ENCODE peak calls at places on chromosomes 7 and 10, in five cellular contexts. O is OCI-LY7, A is IMR-90, H is psoas muscle, S is uterus. X is an unnamed sample.

GRCh38 chr7:131197920-131198610 is 129.6 kb upstream of the MKLN1 start:
- DNase-seq in S (no peak), H (no peak), A (peak; percentile 44), O (no peak), X (no peak)

GRCh38 chr10:131816941-131817700 is 83.7 kb upstream of the PPP2R2D start:
- DNase-seq in H (no peak), S (no peak), A (no peak), O (no peak), X (no peak)

GRCh38 chr10:77306666-77307065 is 330.9 kb downstream of the KCNMA1 start:
- DNase-seq in H (no peak), A (no peak), O (no peak), S (no peak), X (no peak)

GRCh38 chr7:6027806-6028365 is 3.3 kb upstream of the ANKRD61 start:
- DNase-seq in S (no peak), O (no peak), H (no peak), A (no peak), X (no peak)

GRCh38 chr10:133565441-133566294 is at the start of gene SYCE1:
- DNase-seq in H (peak; percentile 30), S (no peak), A (no peak), O (no peak), X (no peak)

GRCh38 chr10:46297406-46298204 is 10.8 kb downstream of the ANTXRL start:
- DNase-seq in H (no peak), S (no peak), A (no peak), O (no peak), X (no peak)

GRCh38 chr10:44382131-44382858 is 2.6 kb downstream of the CXCL12 start:
- DNase-seq in A (no peak), O (no peak), H (peak; percentile 28), S (no peak), X (no peak)

GRCh38 chr7:93544686-93545085 is 29.8 kb downstream of the CALCR start:
- DNase-seq in S (no peak), O (no peak), H (no peak), A (no peak), X (no peak)

GRCh38 chr7:15581352-15581951 is 19.6 kb upstream of the AGMO start:
- DNase-seq in H (no peak), S (no peak), A (no peak), O (no peak), X (no peak)

GRCh38 chr7:44286182-44286617 is 39.2 kb downstream of the CAMK2B start:
- DNase-seq in A (no peak), S (peak; percentile 3), H (peak; percentile 51), O (no peak), X (no peak)

GRCh38 chr10:44932338-44933116 is 21.4 kb downstream of the TMEM72 start:
- DNase-seq in S (peak; percentile 88), H (peak; percentile 93), O (peak; percentile 90), A (peak; percentile 81), X (peak; percentile 97)

GRCh38 chr10:103765168-103765567 is 90.2 kb downstream of the SH3PXD2A start:
- DNase-seq in H (no peak), A (peak; percentile 92), O (no peak), S (no peak), X (no peak)

GRCh38 chr7:141358376-141358775 is 192.8 kb upstream of the AGK start:
- DNase-seq in O (no peak), H (no peak), A (no peak), S (no peak), X (no peak)

GRCh38 chr7:44185729-44186128 is 3.5 kb downstream of the GCK start:
- DNase-seq in O (no peak), A (no peak), S (no peak), H (no peak), X (no peak)

GRCh38 chr7:155534691-155535090 is 11.7 kb downstream of the CNPY1 start:
- DNase-seq in A (no peak), S (no peak), H (no peak), O (no peak), X (no peak)

GRCh38 chr10:89869180-89869579 is 167.8 kb downstream of the KIF20B start:
- DNase-seq in H (no peak), S (no peak), O (no peak), A (no peak), X (no peak)

GRCh38 chr7:43906327-43907010 is at the start of gene URGCP:
- DNase-seq in S (peak; percentile 25), H (peak; percentile 59), A (peak; percentile 20), O (no peak), X (peak; percentile 57)

GRCh38 chr7:30660331-30661255 is 21.7 kb downstream of the CRHR2 start:
- DNase-seq in A (no peak), H (no peak), O (no peak), S (no peak), X (no peak)

GRCh38 chr7:80498481-80499349 is 13.1 kb downstream of the GNAT3 start:
- DNase-seq in A (peak; percentile 71), O (no peak), H (no peak), S (no peak), X (no peak)

GRCh38 chr10:78656815-78657621 is 411.7 kb upstream of the ZMIZ1 start:
- DNase-seq in S (peak; percentile 57), H (no peak), O (no peak), A (no peak), X (no peak)

GRCh38 chr10:58347967-58348366 is 13.2 kb downstream of the UBE2D1 start:
- DNase-seq in A (no peak), O (no peak), S (no peak), H (no peak), X (no peak)

GRCh38 chr7:51340029-51340838 is 23.6 kb upstream of the COBL start:
- DNase-seq in O (no peak), A (no peak), S (no peak), H (no peak), X (no peak)

GRCh38 chr7:23422384-23422783 is 47.9 kb downstream of the IGF2BP3 start:
- DNase-seq in A (no peak), O (no peak), S (no peak), H (no peak), X (no peak)

GRCh38 chr10:79047875-79048638 is 20.7 kb upstream of the ZMIZ1 start:
- DNase-seq in O (no peak), H (peak; percentile 25), A (no peak), S (peak; percentile 13), X (peak; percentile 49)

GRCh38 chr7:106012935-106013439 is 49.9 kb downstream of the CDHR3 start:
- DNase-seq in S (no peak), H (no peak), A (peak; percentile 93), O (no peak), X (no peak)

GRCh38 chr7:7793249-7793648 is 74.8 kb upstream of the RPA3 start:
- DNase-seq in A (no peak), S (no peak), O (no peak), H (no peak), X (no peak)

DNA sequence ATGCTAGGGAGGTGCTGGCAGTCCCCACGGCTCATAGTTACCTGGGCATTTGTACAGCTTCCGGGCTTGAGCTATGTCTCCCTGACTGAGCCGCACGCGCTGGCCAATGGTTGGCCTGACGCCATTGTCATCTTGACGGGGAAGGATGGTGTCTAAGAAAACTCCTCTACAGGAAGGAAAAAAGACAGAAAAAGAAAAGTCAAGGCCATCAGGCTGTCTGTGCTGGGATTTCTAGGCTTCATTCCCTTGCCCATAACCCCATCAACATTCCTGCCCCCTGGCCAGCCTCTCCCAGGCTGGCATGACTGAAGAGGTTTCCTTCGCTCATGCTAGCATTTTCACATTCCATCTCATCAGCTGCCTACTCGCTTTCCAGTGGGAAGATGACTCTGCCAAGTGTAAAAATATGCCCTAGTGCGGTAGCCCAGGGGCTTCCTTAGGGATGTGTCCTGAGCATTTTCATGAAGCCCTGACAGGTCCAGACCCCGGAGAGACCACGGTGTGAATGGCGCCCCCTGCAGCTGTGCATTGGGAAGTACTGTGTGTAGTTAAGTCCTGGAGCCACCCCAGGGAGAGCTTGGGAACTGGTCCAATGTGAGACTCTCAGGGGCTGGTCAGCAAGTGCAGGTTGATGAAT is 54.5 kb upstream of the OPALIN start:
- DNase-seq in S (no peak), A (no peak), H (peak; percentile 26), O (no peak), X (peak; percentile 24)
- TF ChIP-seq CTCF in S (no peak), A (no peak), H (peak; percentile 15), O (peak; percentile 63), X (peak; percentile 49)

DNA sequence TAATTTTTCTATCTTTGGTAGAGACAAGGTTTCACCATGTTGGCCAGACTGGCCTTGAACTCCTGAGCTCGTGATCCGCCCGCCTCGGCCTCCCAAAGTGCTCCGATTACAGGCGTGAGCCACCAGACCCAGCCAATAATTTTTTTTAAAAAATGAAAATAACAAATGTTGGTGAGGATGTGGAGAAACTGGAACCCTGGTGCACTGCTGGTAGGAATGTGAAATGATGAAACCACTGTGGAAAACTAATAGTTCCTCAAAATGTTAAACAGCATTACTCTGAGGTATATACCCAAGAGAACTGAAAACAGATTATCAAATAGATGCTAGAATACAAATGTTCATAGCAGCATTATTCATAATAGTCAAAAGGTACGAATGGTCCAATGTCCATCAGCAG is 23.0 kb upstream of the YWHAG start:
- DNase-seq in H (no peak), O (no peak), A (no peak), S (no peak), X (no peak)
- TF ChIP-seq CTCF in H (no peak), O (no peak), A (peak; percentile 12), S (no peak), X (no peak)

GRCh38 chr7:149071641-149072437 is 18.7 kb downstream of the ZNF786 start:
- DNase-seq in S (no peak), H (peak; percentile 27), A (peak; percentile 5), O (no peak), X (peak; percentile 69)
- TF ChIP-seq CTCF in S (no peak), H (no peak), A (peak; percentile 14), O (no peak), X (peak; percentile 87)

GRCh38 chr7:87806150-87806549 is 70.0 kb downstream of the SLC25A40 start:
- DNase-seq in S (no peak), O (no peak), H (no peak), A (no peak), X (no peak)
- TF ChIP-seq CTCF in S (no peak), O (no peak), H (no peak), A (no peak), X (no peak)

DNA sequence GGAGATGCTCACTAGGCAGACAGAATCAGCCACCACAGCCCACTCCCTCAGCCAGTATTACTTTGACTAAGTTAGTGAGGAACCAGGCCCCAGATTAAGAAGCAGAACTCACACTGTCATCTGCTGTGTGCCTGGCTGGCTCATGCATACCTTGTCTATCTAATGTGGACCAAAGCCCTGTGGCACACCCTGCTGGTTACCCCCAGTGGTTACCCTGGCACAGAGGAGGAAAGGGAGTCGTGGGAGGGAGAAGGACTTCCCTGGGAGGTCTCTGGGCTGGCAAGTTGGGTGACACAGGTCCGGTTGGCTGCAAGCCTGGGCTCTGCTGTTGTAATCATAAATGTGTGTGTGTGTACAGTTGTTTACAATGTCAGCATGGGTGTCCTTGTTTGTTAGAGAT is 7.5 kb upstream of the SH2D4B start:
- DNase-seq in A (peak; percentile 22), O (peak; percentile 15), S (no peak), H (no peak), X (no peak)
- TF ChIP-seq CTCF in A (peak; percentile 35), O (peak; percentile 33), S (no peak), H (no peak), X (no peak)

X was measured in endothelial cell.